ENCODE peak calls at places on chromosomes 16 and 17, in eight cellular contexts. K is heart left ventricle; Y is activated CD8-positive, alpha-beta memory T cell treated with anti-CD3 and anti-CD28 coated beads, Interleukin-2, amount 50 U/mL, for 48 hours; L is AML-193; O is stimulated activated CD4-positive, alpha-beta T cell treated with anti-CD3 and anti-CD28 coated beads, Interleukin-1b, Interleukin-23, amount 100 ng/mL, for 24 hours; Z is esophagus squamous epithelium; D is T-helper 9 cell; W is anterior cingulate cortex. I is an unnamed sample.

GRCh38 chr16:15575293-15576049 is 67.5 kb downstream of the MARF1 start:
- DNase-seq in O (no peak), K (no peak), Z (no peak), W (no peak), D (no peak), Y (no peak), L (no peak), I (no peak)

GRCh38 chr16:2835638-2836493 is 5.8 kb downstream of the ZG16B start:
- DNase-seq in L (no peak), Z (no peak), K (no peak), O (no peak), Y (no peak), D (no peak), W (no peak), I (peak)

GRCh38 chr16:15961060-15961511 is 11.7 kb downstream of the ABCC1 start:
- DNase-seq in K (no peak), L (no peak), Y (peak), Z (no peak), D (peak), O (peak), W (no peak), I (no peak)

GRCh38 chr16:4790871-4791270 is 2.7 kb upstream of the SEPTIN12 start:
- DNase-seq in L (no peak), K (no peak), D (no peak), Y (no peak), Z (no peak), W (no peak), O (no peak), I (no peak)

GRCh38 chr17:59311051-59311468 is 20.4 kb upstream of the YPEL2 start:
- DNase-seq in K (no peak), D (no peak), Y (no peak), O (no peak), W (peak), L (peak), Z (no peak), I (no peak)

GRCh38 chr17:48547839-48548686 is 3.2 kb upstream of the HOXB2 start:
- DNase-seq in K (no peak), D (peak), Z (no peak), W (no peak), Y (no peak), O (no peak), L (no peak), I (no peak)

GRCh38 chr17:69500911-69501429 is 86.5 kb downstream of the MAP2K6 start:
- DNase-seq in O (no peak), L (no peak), W (no peak), D (no peak), Z (no peak), K (no peak), Y (no peak), I (no peak)

GRCh38 chr17:19317359-19318095 is 45.0 kb downstream of the B9D1 start:
- DNase-seq in D (no peak), W (peak), Z (no peak), O (no peak), Y (no peak), L (no peak), K (peak), I (no peak)

GRCh38 chr16:46745594-46745993 is 2.5 kb downstream of the MYLK3 start:
- DNase-seq in O (no peak), K (no peak), Y (no peak), D (no peak), W (no peak), L (no peak), Z (no peak), I (no peak)

GRCh38 chr17:73548620-73549311 is 95.5 kb downstream of the SDK2 start:
- DNase-seq in O (no peak), K (peak), L (no peak), Z (no peak), D (no peak), W (no peak), Y (no peak), I (peak)

GRCh38 chr16:1057252-1057932 is 15.2 kb upstream of the SSTR5 start:
- DNase-seq in Y (peak), Z (no peak), L (no peak), K (no peak), W (peak), D (peak), O (peak), I (no peak)

GRCh38 chr16:68421076-68421475 is 27.2 kb downstream of the SMPD3 start:
- DNase-seq in L (no peak), O (no peak), Z (no peak), W (no peak), Y (no peak), K (no peak), D (no peak), I (no peak)

GRCh38 chr17:30588798-30589247 is 111.6 kb downstream of the GOSR1 start:
- DNase-seq in K (no peak), W (no peak), L (no peak), D (no peak), Y (no peak), Z (no peak), O (no peak), I (no peak)

GRCh38 chr17:143785-144281 is 6.5 kb downstream of the SCGB1C2 start:
- DNase-seq in O (peak), K (peak), Z (no peak), W (peak), L (peak), Y (peak), D (peak), I (peak)

GRCh38 chr17:57553991-57554825 is 190.9 kb downstream of the CCDC182 start:
- DNase-seq in O (no peak), K (no peak), D (no peak), L (no peak), Z (no peak), Y (no peak), W (no peak), I (no peak)

GRCh38 chr16:52573365-52574104 is 26.6 kb upstream of the TOX3 start:
- DNase-seq in Z (no peak), L (no peak), W (no peak), D (no peak), Y (no peak), K (no peak), O (no peak), I (no peak)

GRCh38 chr16:74448990-74449389 is 27.7 kb upstream of the CLEC18B start:
- DNase-seq in W (no peak), L (no peak), Y (no peak), K (peak), D (no peak), Z (no peak), O (no peak), I (peak)

GRCh38 chr16:90047714-90048346 is 28.6 kb upstream of the DBNDD1 start:
- DNase-seq in Z (no peak), W (no peak), Y (no peak), L (no peak), K (no peak), D (peak), O (no peak), I (no peak)

GRCh38 chr17:53588317-53588716 is 234.4 kb upstream of the KIF2B start:
- DNase-seq in K (no peak), O (no peak), L (no peak), D (no peak), Z (no peak), Y (no peak), W (no peak), I (no peak)

GRCh38 chr16:46482895-46483294 is 138.3 kb downstream of the SHCBP1 start:
- DNase-seq in Y (no peak), L (no peak), K (no peak), D (no peak), W (no peak), Z (no peak), O (no peak), I (no peak)

GRCh38 chr16:10088380-10088793 is 93.8 kb downstream of the GRIN2A start:
- DNase-seq in K (no peak), W (no peak), Y (no peak), O (no peak), D (no peak), L (no peak), Z (no peak), I (no peak)

GRCh38 chr17:82696916-82697807 is 1.3 kb downstream of the RAB40B start:
- DNase-seq in K (peak), D (no peak), W (no peak), L (no peak), Y (no peak), Z (no peak), O (no peak), I (no peak)

GRCh38 chr16:73956592-73957495 is 339.8 kb upstream of the PSMD7 start:
- DNase-seq in O (no peak), Z (no peak), Y (peak), L (peak), K (peak), D (peak), W (peak), I (no peak)

GRCh38 chr17:78131172-78132085 is 858 bp downstream of the TMC8 start:
- DNase-seq in Y (peak), D (no peak), L (no peak), O (no peak), Z (no peak), W (no peak), K (peak), I (no peak)

GRCh38 chr17:2058521-2059124 is 3.7 kb downstream of the HIC1 start:
- DNase-seq in O (no peak), W (no peak), Z (no peak), L (peak), K (peak), D (peak), Y (peak), I (no peak)

GRCh38 chr16:57926041-57926440 is 44.9 kb downstream of the CNGB1 start:
- DNase-seq in O (no peak), L (no peak), Z (no peak), W (no peak), K (no peak), D (no peak), Y (no peak), I (no peak)

GRCh38 chr16:51500306-51500705 is 349.2 kb upstream of the SALL1 start:
- DNase-seq in Y (no peak), W (no peak), D (no peak), O (no peak), K (no peak), Z (no peak), L (no peak), I (no peak)

GRCh38 chr17:79925242-79925957 is 86.2 kb upstream of the CBX4 start:
- DNase-seq in O (no peak), D (no peak), Z (no peak), L (no peak), W (peak), Y (no peak), K (peak), I (no peak)

GRCh38 chr17:36501963-36502362 is 15.5 kb downstream of the ZNHIT3 start:
- DNase-seq in L (no peak), Z (no peak), W (no peak), K (no peak), O (no peak), Y (peak), D (no peak), I (no peak)